ENCODE peak calls at places on chromosome 20, in nine cellular contexts. F is WERI-Rb-1, B is HCT116, W is adrenal gland, Q is Peyer's patch, L is ovary, M is right lobe of liver, N is transverse colon, P is A549. I is an unnamed sample.
A peak's percentile ranks its signal among the peaks of the same experiment; 100 is the strongest.

GRCh38 chr20:38208088-38208487 is 43.0 kb upstream of the TGM2 start:
- DNase-seq in M (peak; percentile 23), W (no peak), F (no peak), Q (no peak), P (no peak), N (no peak), L (no peak), B (no peak), I (no peak)

GRCh38 chr20:37907677-37908397 is 4.9 kb downstream of the VSTM2L start:
- DNase-seq in B (no peak), P (peak; percentile 81), M (no peak), N (no peak), Q (no peak), L (no peak), F (peak; percentile 70), W (no peak), I (no peak)

GRCh38 chr20:53050338-53050737 is 78.2 kb downstream of the TSHZ2 start:
- DNase-seq in M (no peak), F (no peak), N (no peak), P (no peak), B (no peak), L (no peak), Q (no peak), W (no peak), I (no peak)

GRCh38 chr20:58603656-58604184 is 47.4 kb upstream of the STX16 start:
- DNase-seq in P (no peak), W (no peak), B (no peak), F (no peak), N (no peak), L (no peak), Q (no peak), M (no peak), I (no peak)

GRCh38 chr20:44805991-44806729 is 4.2 kb downstream of the RIMS4 start:
- DNase-seq in P (no peak), N (no peak), M (no peak), L (peak; percentile 67), B (no peak), W (peak; percentile 30), F (peak; percentile 48), Q (no peak), I (peak; percentile 80)

GRCh38 chr20:36106606-36107005 is 47.9 kb upstream of the EPB41L1 start:
- DNase-seq in P (no peak), N (no peak), B (no peak), M (no peak), F (no peak), W (no peak), Q (no peak), L (no peak), I (no peak)

GRCh38 chr20:58706150-58706892 is 13.7 kb downstream of the NPEPL1 start:
- DNase-seq in L (no peak), M (no peak), F (no peak), W (peak; percentile 12), N (peak; percentile 3), P (no peak), Q (no peak), B (no peak), I (no peak)

GRCh38 chr20:61210862-61211261 is 41.2 kb upstream of the CDH4 start:
- DNase-seq in M (no peak), W (no peak), B (no peak), L (no peak), P (no peak), F (no peak), Q (no peak), N (no peak), I (no peak)

GRCh38 chr20:10388571-10388970 is 45.5 kb downstream of the MKKS start:
- DNase-seq in L (no peak), P (no peak), B (no peak), M (no peak), W (no peak), Q (no peak), F (no peak), N (no peak), I (no peak)

GRCh38 chr20:54643761-54644160 is 168.4 kb downstream of the DOK5 start:
- DNase-seq in P (no peak), B (no peak), Q (no peak), L (no peak), M (no peak), F (no peak), W (no peak), N (no peak), I (peak; percentile 28)

GRCh38 chr20:62133864-62134263 is 9.3 kb downstream of the PSMA7 start:
- DNase-seq in Q (no peak), M (no peak), N (no peak), F (no peak), L (no peak), B (no peak), W (no peak), P (no peak), I (no peak)

GRCh38 chr20:32439132-32439829 is 81.2 kb downstream of the ASXL1 start:
- DNase-seq in F (no peak), N (peak; percentile 5), P (no peak), M (no peak), Q (no peak), W (no peak), L (no peak), B (no peak), I (no peak)

GRCh38 chr20:38935285-38935684 is 9.1 kb downstream of the FAM83D start:
- DNase-seq in W (no peak), B (no peak), Q (no peak), P (peak; percentile 51), N (no peak), M (no peak), L (no peak), F (no peak), I (no peak)

GRCh38 chr20:19129976-19130612 is 82.3 kb upstream of the SLC24A3 start:
- DNase-seq in M (no peak), Q (peak; percentile 79), N (peak; percentile 72), F (no peak), B (no peak), W (no peak), L (no peak), P (no peak), I (no peak)

GRCh38 chr20:52490715-52491430 is 299.3 kb upstream of the ZFP64 start:
- DNase-seq in B (no peak), W (no peak), L (no peak), N (no peak), F (no peak), M (no peak), P (no peak), Q (no peak), I (no peak)

DNA sequence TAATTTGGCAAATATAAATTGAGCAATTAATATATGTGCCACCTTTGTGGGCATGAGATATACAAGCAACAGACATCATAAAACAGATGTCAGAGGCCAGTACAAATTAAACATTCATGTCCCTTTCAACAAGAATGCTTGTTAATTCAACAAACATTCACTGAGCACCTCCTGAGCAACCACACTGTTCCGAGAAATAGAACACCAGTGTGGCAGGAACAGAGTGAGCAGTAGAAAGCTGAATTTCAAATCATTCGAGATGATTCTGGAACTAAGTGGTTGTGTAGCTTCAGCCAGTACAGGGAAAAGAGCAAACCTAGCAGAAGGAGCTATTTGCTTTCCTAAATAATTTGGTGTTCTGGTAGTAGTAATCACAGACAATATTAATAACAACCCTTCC is 227.7 kb downstream of the CBLN4 start:
- DNase-seq in M (no peak), N (no peak), W (no peak), F (no peak), L (no peak), Q (no peak), B (no peak), P (no peak), I (no peak)
- H3K9me3 ChIP-seq in M (no peaks in the 10 kb centered on the region), N (no peaks in the 10 kb centered on the region), W (no peaks in the 10 kb centered on the region), F (no peaks in the 10 kb centered on the region), L (no peaks in the 10 kb centered on the region), Q (no peaks in the 10 kb centered on the region), B (peaks cover 14% of the 10 kb centered on the region), P (no peaks in the 10 kb centered on the region), I (no peaks in the 10 kb centered on the region)

GRCh38 chr20:46709055-46709458 is 392 bp upstream of the SLC2A10 start:
- DNase-seq in L (no peak), B (no peak), P (no peak), F (no peak), M (no peak), N (peak; percentile 51), Q (no peak), W (no peak), I (no peak)
- H3K4me3 ChIP-seq in L (peak overlapping the region; percentile 45), B (no peak overlapping the region), P (no peak overlapping the region), F (no peak overlapping the region), M (peak overlapping the region; percentile 85), N (peak overlapping the region; percentile 68), Q (peak overlapping the region; percentile 69), W (no peak overlapping the region), I (no peak overlapping the region)

DNA sequence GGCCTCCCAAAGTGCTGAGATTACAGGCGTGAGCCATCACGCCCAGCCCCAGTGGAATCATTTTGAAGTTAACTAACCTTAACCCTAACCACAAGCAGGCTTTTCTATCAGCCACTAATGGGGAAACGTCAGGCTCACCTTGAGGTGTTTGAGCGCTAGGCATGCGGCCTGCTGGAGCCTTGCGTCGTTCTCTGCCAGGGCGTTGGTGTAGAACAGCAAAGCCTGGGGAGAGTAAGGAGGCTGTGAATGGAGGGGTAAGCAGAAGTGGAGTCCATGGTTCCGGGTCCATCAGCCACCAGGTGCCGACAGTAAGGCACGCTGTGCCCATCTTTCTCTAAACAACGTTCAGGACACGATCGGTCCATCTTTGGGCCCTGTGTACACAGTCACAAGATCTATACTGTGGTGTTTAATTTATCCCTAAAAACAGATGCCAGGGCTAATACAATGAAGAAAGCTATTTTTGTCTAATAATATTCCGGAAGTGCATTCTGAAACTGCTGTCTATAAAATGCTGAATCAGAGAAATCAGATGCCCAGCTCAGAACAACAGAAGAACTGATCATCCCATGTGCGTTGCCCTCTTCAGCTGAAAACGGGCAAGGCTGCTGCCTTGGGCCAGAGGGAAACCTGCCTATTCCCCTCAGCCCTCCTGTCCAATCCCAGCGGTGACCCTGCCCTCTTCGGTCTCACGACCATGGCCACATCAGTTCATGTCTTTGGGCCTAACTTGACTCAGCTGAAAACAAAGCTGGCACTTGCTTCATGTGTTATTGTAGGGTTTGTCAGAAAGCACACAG is 79.6 kb downstream of the PTPN1 start:
- DNase-seq in L (no peak), M (no peak), N (no peak), B (no peak), P (no peak), Q (no peak), W (no peak), F (no peak), I (no peak)
- H3K27ac ChIP-seq in L (no peak overlapping the region), M (no peak overlapping the region), N (no peak overlapping the region), B (no peak overlapping the region), P (no peak overlapping the region), Q (no peak overlapping the region), W (no peak overlapping the region), F (no peak overlapping the region), I (no peak overlapping the region)

DNA sequence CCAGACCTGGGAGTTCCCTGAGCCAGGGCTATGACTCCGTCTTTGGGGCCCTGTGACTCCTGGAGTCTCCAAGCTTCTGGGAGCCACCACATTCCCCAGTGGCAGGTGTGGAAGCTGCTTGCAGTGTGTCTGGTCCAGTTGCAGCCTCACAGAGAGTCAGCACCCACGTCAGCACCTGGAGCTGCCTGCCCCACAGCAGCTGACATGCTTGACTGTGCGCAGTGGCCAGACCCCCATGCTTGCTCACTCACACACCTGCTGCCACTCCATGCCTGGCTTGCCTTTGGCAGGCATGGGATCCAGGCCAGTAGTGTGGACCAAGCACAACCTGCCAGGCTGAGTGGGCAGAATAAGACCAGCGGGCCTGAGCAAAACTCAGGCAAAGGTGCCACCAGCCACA is 31.0 kb upstream of the ASIP start:
- DNase-seq in L (no peak), B (no peak), Q (no peak), F (no peak), N (no peak), M (no peak), P (no peak), W (no peak), I (no peak)
- H3K9me3 ChIP-seq in L (no peaks in the 10 kb centered on the region), B (peaks cover 5% of the 10 kb centered on the region), Q (no peaks in the 10 kb centered on the region), F (peaks cover 3% of the 10 kb centered on the region), N (peaks cover 7% of the 10 kb centered on the region), M (no peaks in the 10 kb centered on the region), P (peaks cover 31% of the 10 kb centered on the region), W (no peaks in the 10 kb centered on the region), I (no peaks in the 10 kb centered on the region)

GRCh38 chr20:64049060-64049886 is at the start of gene SOX18:
- DNase-seq in F (no peak), B (no peak), W (no peak), N (no peak), L (no peak), M (no peak), Q (no peak), P (no peak), I (no peak)
- H3K4me3 ChIP-seq in F (peak within 1 kb of the TSS; percentile 28), B (peak within 1 kb of the TSS; percentile 56), W (no peak within 1 kb of the TSS), N (peak within 1 kb of the TSS; percentile 30), L (peak within 1 kb of the TSS; percentile 10), M (peak within 1 kb of the TSS; percentile 17), Q (peak within 1 kb of the TSS; percentile 37), P (peak within 1 kb of the TSS; percentile 67), I (peak within 1 kb of the TSS; percentile 67)